ENCODE peak calls at places on chromosomes 4 and X, in four cellular contexts. U, X, R and L are unnamed samples.

GRCh38 chr4:137000432-137000831 is 531.9 kb downstream of the PCDH18 start:
- DNase-seq in U (no peak), X (no peak), R (no peak), L (no peak)

GRCh38 chrX:134801267-134801666 is 143.0 kb upstream of the PLAC1 start:
- DNase-seq in U (no peak), X (no peak), R (no peak), L (peak)

GRCh38 chrX:57156397-57157049 is 19.3 kb upstream of the SPIN2A start:
- DNase-seq in U (no peak), X (no peak), R (peak), L (peak)

GRCh38 chr4:31088600-31089230 is 368.5 kb downstream of the PCDH7 start:
- DNase-seq in U (no peak), X (no peak), R (peak), L (peak)

GRCh38 chr4:5708171-5708828 is at the start of gene EVC2:
- DNase-seq in U (peak), X (no peak), R (peak), L (peak)

GRCh38 chr4:178309890-178310289 is 867.7 kb upstream of the AGA start:
- DNase-seq in U (no peak), X (no peak), R (no peak), L (no peak)

GRCh38 chr4:98474408-98474844 is 184.0 kb downstream of the TSPAN5 start:
- DNase-seq in U (no peak), X (no peak), R (no peak), L (no peak)

GRCh38 chr4:112514449-112515277 is 1.3 kb downstream of the NEUROG2 start:
- DNase-seq in U (no peak), X (no peak), R (no peak), L (no peak)

GRCh38 chr4:77695769-77696168 is 90.1 kb downstream of the CXCL13 start:
- DNase-seq in U (no peak), X (no peak), R (no peak), L (peak)

GRCh38 chr4:21692211-21692610 is 256.4 kb downstream of the KCNIP4 start:
- DNase-seq in U (no peak), X (no peak), R (no peak), L (no peak)

GRCh38 chrX:48737940-48738339 is 23.6 kb upstream of the GLOD5 start:
- DNase-seq in U (no peak), X (no peak), R (no peak), L (no peak)

GRCh38 chr4:38237139-38237538 is 276.9 kb downstream of the PTTG2 start:
- DNase-seq in U (no peak), X (no peak), R (no peak), L (peak)

GRCh38 chrX:10099411-10099810 is 57.4 kb upstream of the CLCN4 start:
- DNase-seq in U (no peak), X (no peak), R (no peak), L (no peak)

GRCh38 chr4:167614866-167615265 is 380.6 kb upstream of the SPOCK3 start:
- DNase-seq in U (no peak), X (no peak), R (no peak), L (no peak)

GRCh38 chrX:107894038-107894437 is 68.4 kb downstream of the MID2 start:
- DNase-seq in U (no peak), X (peak), R (peak), L (peak)

GRCh38 chr4:6768539-6768905 is 14.0 kb upstream of the KIAA0232 start:
- DNase-seq in U (no peak), X (no peak), R (no peak), L (no peak)